ENCODE peak calls at places on chromosomes 11 and 22, in nine cellular contexts. M is stimulated activated CD8-positive, alpha-beta memory T cell treated with anti-CD3 and anti-CD28 coated beads, Interleukin-7, amount 100 ng/mL, for 1 hour; A is IMR-90; W is progenitor cell of endocrine pancreas; U is psoas muscle; R is NCI-H1092; N is heart left ventricle; D is EL; S is activated T-cell treated with anti-CD3 and anti-CD28 coated beads, Interleukin-2, amount 50 U/mL, for 72 hours. V is an unnamed sample.

GRCh38 chr22:46119729-46120419 is 30.5 kb upstream of the PPARA start:
- DNase-seq in A (peak; percentile 74), S (no peak), D (peak; percentile 66), R (no peak), W (no peak), U (no peak), N (peak; percentile 83), M (no peak), V (peak; percentile 85)

GRCh38 chr22:20413217-20414058 is 19.5 kb downstream of the ZNF74 start:
- DNase-seq in N (no peak), S (no peak), U (no peak), A (no peak), W (no peak), M (no peak), D (no peak), R (no peak), V (no peak)

GRCh38 chr22:23780146-23780748 is 6.5 kb upstream of the SMARCB1 start:
- DNase-seq in U (no peak), W (no peak), S (no peak), A (no peak), R (no peak), M (no peak), N (no peak), D (no peak), V (no peak)

GRCh38 chr11:78030429-78031325 is 7.6 kb upstream of the KCTD14 start:
- DNase-seq in M (no peak), A (peak; percentile 50), S (no peak), R (peak; percentile 100), N (peak; percentile 80), D (peak; percentile 60), U (peak; percentile 28), W (no peak), V (peak; percentile 66)

GRCh38 chr11:83493918-83494317 is 207.8 kb upstream of the CCDC90B start:
- DNase-seq in A (no peak), W (no peak), D (no peak), N (no peak), S (no peak), U (no peak), M (no peak), R (no peak), V (no peak)

GRCh38 chr11:106426696-106427095 is 349.2 kb downstream of the AASDHPPT start:
- DNase-seq in N (no peak), U (no peak), D (no peak), A (no peak), W (no peak), M (no peak), S (no peak), R (no peak), V (no peak)

GRCh38 chr22:41469218-41469851 is 418 bp downstream of the ACO2 start:
- DNase-seq in A (no peak), N (no peak), D (no peak), S (no peak), R (no peak), U (peak; percentile 42), M (no peak), W (no peak), V (peak; percentile 14)

GRCh38 chr22:21775061-21775460 is 39.5 kb upstream of the YPEL1 start:
- DNase-seq in A (peak; percentile 61), R (no peak), N (no peak), S (no peak), D (no peak), U (no peak), W (no peak), M (no peak), V (no peak)

GRCh38 chr11:102050927-102051575 is 3.8 kb downstream of the CFAP300 start:
- DNase-seq in M (no peak), U (no peak), D (no peak), W (no peak), N (no peak), A (no peak), R (no peak), S (no peak), V (no peak)

GRCh38 chr11:128497057-128497957 is 90.1 kb downstream of the ETS1 start:
- DNase-seq in W (no peak), A (peak; percentile 99), M (no peak), D (peak; percentile 98), N (no peak), U (peak; percentile 47), R (peak; percentile 71), S (peak; percentile 60), V (peak; percentile 76)

GRCh38 chr11:122020902-122021301 is 95.1 kb downstream of the BLID start:
- DNase-seq in A (peak; percentile 33), N (no peak), M (no peak), R (peak; percentile 4), D (peak; percentile 49), U (no peak), W (no peak), S (no peak), V (no peak)

GRCh38 chr11:113862430-113862829 is 12.9 kb downstream of the USP28 start:
- DNase-seq in A (peak; percentile 71), M (no peak), U (no peak), N (no peak), S (no peak), W (no peak), D (peak; percentile 31), R (no peak), V (no peak)

GRCh38 chr22:40189979-40190378 is 12.3 kb downstream of the TNRC6B start:
- DNase-seq in M (no peak), U (no peak), S (no peak), R (no peak), W (no peak), D (peak; percentile 49), A (peak; percentile 26), N (no peak), V (no peak)

GRCh38 chr11:69700278-69701140 is 3.3 kb downstream of the FGF19 start:
- DNase-seq in R (peak; percentile 83), A (peak; percentile 75), W (no peak), U (no peak), D (peak; percentile 78), M (no peak), S (no peak), N (peak; percentile 88), V (no peak)

V was measured in GM03348.